ENCODE peak calls at places on chromosome 1, in four cellular contexts. C is hippocampal formation; Z is GF-D8; G is activated naive CD4-positive, alpha-beta T cell. Y is an unnamed sample.

GRCh38 chr1:160007577-160008200 is 24.1 kb downstream of the PIGM start:
- DNase-seq in C (no peak), Z (no peak), G (no peak), Y (no peak)

GRCh38 chr1:98931134-98931835 is 73.4 kb downstream of the PLPPR5 start:
- DNase-seq in C (no peak), Z (no peak), G (no peak), Y (no peak)

GRCh38 chr1:34645919-34646318 is 108.9 kb upstream of the GJB5 start:
- DNase-seq in C (no peak), Z (no peak), G (no peak), Y (no peak)

GRCh38 chr1:228341450-228341813 is 65.2 kb downstream of the TRIM11 start:
- DNase-seq in C (no peak), Z (no peak), G (no peak), Y (no peak)

GRCh38 chr1:39952359-39953110 is 2.4 kb upstream of the MFSD2A start:
- DNase-seq in C (peak), Z (no peak), G (no peak), Y (no peak)

GRCh38 chr1:21233480-21233879 is 56.8 kb downstream of the ECE1 start:
- DNase-seq in C (no peak), Z (no peak), G (no peak), Y (no peak)

GRCh38 chr1:209086486-209087192 is 496.9 kb upstream of the CAMK1G start:
- DNase-seq in C (no peak), Z (no peak), G (no peak), Y (no peak)

GRCh38 chr1:181090653-181091126 is 2.2 kb downstream of the IER5 start:
- DNase-seq in C (no peak), Z (no peak), G (no peak), Y (no peak)

GRCh38 chr1:107262472-107263286 is 121.8 kb downstream of the NTNG1 start:
- DNase-seq in C (no peak), Z (no peak), G (no peak), Y (no peak)

GRCh38 chr1:186662752-186663151 is 17.5 kb downstream of the PTGS2 start:
- DNase-seq in C (no peak), Z (no peak), G (no peak), Y (no peak)

GRCh38 chr1:19664453-19665043 is at the start of gene HTR6:
- DNase-seq in C (no peak), Z (no peak), G (no peak), Y (no peak)

GRCh38 chr1:26771643-26772321 is 16.0 kb upstream of the PIGV start:
- DNase-seq in C (no peak), Z (no peak), G (no peak), Y (no peak)

GRCh38 chr1:240000634-240001033 is 91.0 kb upstream of the FMN2 start:
- DNase-seq in C (no peak), Z (no peak), G (no peak), Y (no peak)

GRCh38 chr1:167683226-167683625 is 38.6 kb upstream of the MPZL1 start:
- DNase-seq in C (no peak), Z (no peak), G (no peak), Y (no peak)

GRCh38 chr1:232037774-232038388 is 411.3 kb downstream of the DISC1 start:
- DNase-seq in C (no peak), Z (no peak), G (no peak), Y (no peak)

GRCh38 chr1:63127376-63127775 is 195.0 kb upstream of the FOXD3 start:
- DNase-seq in C (no peak), Z (no peak), G (no peak), Y (no peak)

GRCh38 chr1:11293856-11294255 is 20.9 kb downstream of the UBIAD1 start:
- DNase-seq in C (no peak), Z (no peak), G (no peak), Y (no peak)

GRCh38 chr1:56954664-56955063 is 11.2 kb downstream of the C8B start:
- DNase-seq in C (no peak), Z (no peak), G (no peak), Y (no peak)

Y was measured in chondrocyte.